ENCODE peak calls at places on chromosomes 7 and 10, in eight cellular contexts. E, I, V, D, T, A, Q and W are unnamed samples.
A peak's percentile ranks its signal among the peaks of the same experiment; 100 is the strongest.

GRCh38 chr10:97065128-97065527 is 120.6 kb downstream of the SLIT1 start:
- DNase-seq in I (no peak), V (no peak), T (no peak), A (peak; percentile 44), Q (no peak), D (no peak), E (no peak), W (no peak)

GRCh38 chr10:131825150-131825907 is 75.5 kb upstream of the PPP2R2D start:
- DNase-seq in D (no peak), T (no peak), E (no peak), V (no peak), I (no peak), Q (no peak), A (no peak), W (peak; percentile 60)

GRCh38 chr7:132783824-132784223 is 207.6 kb upstream of the PLXNA4 start:
- DNase-seq in D (no peak), V (no peak), E (no peak), Q (no peak), I (no peak), A (no peak), T (peak; percentile 57), W (peak; percentile 52)

GRCh38 chr7:25448301-25448700 is 220.0 kb upstream of the NPVF start:
- DNase-seq in A (no peak), I (no peak), D (no peak), E (no peak), T (no peak), V (no peak), Q (no peak), W (no peak)

GRCh38 chr10:70412356-70412755 is 8.4 kb downstream of the EIF4EBP2 start:
- DNase-seq in E (no peak), D (no peak), A (no peak), Q (no peak), I (no peak), V (no peak), T (no peak), W (no peak)

GRCh38 chr7:325051-325798 is 35.3 kb downstream of the FOXL3 start:
- DNase-seq in I (peak; percentile 18), D (peak; percentile 37), A (no peak), Q (no peak), T (no peak), V (no peak), E (no peak), W (no peak)

GRCh38 chr10:78729810-78730209 is 339.0 kb upstream of the ZMIZ1 start:
- DNase-seq in V (no peak), D (no peak), E (no peak), I (no peak), Q (no peak), T (no peak), A (no peak), W (no peak)

GRCh38 chr10:98268694-98269386 is 846 bp upstream of the LOXL4 start:
- DNase-seq in I (no peak), Q (peak; percentile 15), E (no peak), V (no peak), D (no peak), A (peak; percentile 60), T (no peak), W (no peak)

GRCh38 chr7:2471022-2471329 is 5.2 kb downstream of the GRIFIN start:
- DNase-seq in V (no peak), I (no peak), D (no peak), E (no peak), A (no peak), Q (no peak), T (peak; percentile 32), W (peak; percentile 45)

GRCh38 chr10:3754727-3755439 is 30.1 kb downstream of the KLF6 start:
- DNase-seq in Q (no peak), E (peak; percentile 4), I (peak; percentile 44), T (peak; percentile 70), V (no peak), D (no peak), A (no peak), W (peak; percentile 97)

GRCh38 chr7:11638026-11638774 is 193.8 kb downstream of the THSD7A start:
- DNase-seq in V (no peak), E (no peak), I (no peak), A (no peak), T (no peak), Q (no peak), D (no peak), W (peak; percentile 40)

GRCh38 chr7:98470131-98470985 is 69.5 kb upstream of the BAIAP2L1 start:
- DNase-seq in Q (peak; percentile 70), T (no peak), V (peak; percentile 80), E (peak; percentile 65), D (peak; percentile 92), I (peak; percentile 34), A (peak; percentile 28), W (peak; percentile 27)

GRCh38 chr7:78151229-78151628 is 352.7 kb downstream of the PHTF2 start:
- DNase-seq in A (no peak), V (no peak), D (no peak), I (no peak), T (no peak), E (no peak), Q (no peak), W (no peak)

GRCh38 chr10:61708841-61709240 is 46.1 kb downstream of the CABCOCO1 start:
- DNase-seq in D (no peak), I (no peak), T (no peak), A (no peak), E (no peak), Q (no peak), V (no peak), W (no peak)

GRCh38 chr7:26857534-26858228 is 6.7 kb downstream of the SKAP2 start:
- DNase-seq in T (no peak), Q (peak; percentile 26), D (no peak), E (no peak), V (peak; percentile 16), I (no peak), A (no peak), W (no peak)

GRCh38 chr7:55018361-55019328 is at the start of gene EGFR:
- DNase-seq in A (peak; percentile 12), E (peak; percentile 53), T (peak; percentile 51), V (peak; percentile 57), D (peak; percentile 88), Q (no peak), I (peak; percentile 83), W (peak; percentile 84)

GRCh38 chr7:142018154-142018553 is 22.5 kb downstream of the MGAM start:
- DNase-seq in T (no peak), A (no peak), I (no peak), D (no peak), E (no peak), V (no peak), Q (no peak), W (no peak)

GRCh38 chr10:82377608-82378007 is 502.6 kb downstream of the NRG3 start:
- DNase-seq in D (no peak), T (no peak), V (peak; percentile 10), I (no peak), A (no peak), E (peak; percentile 53), Q (no peak), W (peak; percentile 71)

GRCh38 chr10:130973127-130973839 is 338.2 kb downstream of the TCERG1L start:
- DNase-seq in I (no peak), Q (no peak), T (no peak), E (no peak), V (no peak), D (no peak), A (no peak), W (no peak)

GRCh38 chr10:16987129-16987670 is 142.4 kb downstream of the CUBN start:
- DNase-seq in I (no peak), V (no peak), T (peak; percentile 24), Q (no peak), A (no peak), E (peak; percentile 39), D (no peak), W (no peak)

GRCh38 chr7:24812313-24812945 is 55.2 kb upstream of the GSDME start:
- DNase-seq in A (peak; percentile 37), V (peak; percentile 66), T (peak; percentile 55), E (peak; percentile 74), Q (peak; percentile 46), I (peak; percentile 49), D (peak; percentile 60), W (peak; percentile 84)